ENCODE peak calls at places on chromosomes 3 and 15, in four cellular contexts. One of them, this sample, is unnamed.

GRCh38 chr3:128074851-128075515 is 22.7 kb downstream of the SEC61A1 start:
- DNase-seq in neural crest cell: no peak
- DNase-seq in lower leg skin: no peak
- DNase-seq in RWPE1: no peak
- DNase-seq in this sample: no peak

GRCh38 chr3:187005827-187006481 is 75.6 kb downstream of the ST6GAL1 start:
- DNase-seq in neural crest cell: no peak
- DNase-seq in lower leg skin: no peak
- DNase-seq in RWPE1: no peak
- DNase-seq in this sample: no peak

GRCh38 chr3:27216955-27217552 is 152.1 kb downstream of the NEK10 start:
- DNase-seq in RWPE1: peak; percentile 22
- DNase-seq in lower leg skin: no peak
- DNase-seq in neural crest cell: no peak
- DNase-seq in this sample: no peak

GRCh38 chr15:83396071-83396470 is 51.1 kb upstream of the SH3GL3 start:
- DNase-seq in RWPE1: no peak
- DNase-seq in neural crest cell: no peak
- DNase-seq in lower leg skin: no peak
- DNase-seq in this sample: peak; percentile 46

GRCh38 chr15:68639926-68640600 is 61.3 kb downstream of the CORO2B start:
- DNase-seq in lower leg skin: no peak
- DNase-seq in RWPE1: peak; percentile 78
- DNase-seq in neural crest cell: no peak
- DNase-seq in this sample: no peak

GRCh38 chr3:66598168-66598567 is 97.3 kb upstream of the LRIG1 start:
- DNase-seq in lower leg skin: no peak
- DNase-seq in neural crest cell: no peak
- DNase-seq in RWPE1: no peak
- DNase-seq in this sample: no peak

GRCh38 chr3:13884851-13885703 is 5.2 kb upstream of the WNT7A start:
- DNase-seq in lower leg skin: no peak
- DNase-seq in neural crest cell: no peak
- DNase-seq in RWPE1: peak; percentile 62
- DNase-seq in this sample: peak; percentile 27

GRCh38 chr15:81768773-81769172 is 277.0 kb downstream of the MEX3B start:
- DNase-seq in lower leg skin: no peak
- DNase-seq in RWPE1: no peak
- DNase-seq in neural crest cell: no peak
- DNase-seq in this sample: no peak

GRCh38 chr3:149564079-149564478 is 89.6 kb downstream of the TM4SF4 start:
- DNase-seq in RWPE1: no peak
- DNase-seq in lower leg skin: no peak
- DNase-seq in neural crest cell: no peak
- DNase-seq in this sample: no peak

GRCh38 chr3:50428007-50428633 is 68.8 kb upstream of the TMEM115 start:
- DNase-seq in neural crest cell: no peak
- DNase-seq in RWPE1: peak; percentile 5
- DNase-seq in lower leg skin: no peak
- DNase-seq in this sample: no peak

GRCh38 chr15:94383706-94384105 is 152.3 kb downstream of the MCTP2 start:
- DNase-seq in RWPE1: peak; percentile 13
- DNase-seq in neural crest cell: no peak
- DNase-seq in lower leg skin: no peak
- DNase-seq in this sample: no peak

GRCh38 chr15:85858586-85859375 is 64.1 kb upstream of the KLHL25 start:
- DNase-seq in lower leg skin: peak; percentile 29
- DNase-seq in RWPE1: peak; percentile 84
- DNase-seq in neural crest cell: peak; percentile 84
- DNase-seq in this sample: peak; percentile 85

GRCh38 chr3:184349563-184350470 is 11.6 kb downstream of the CLCN2 start:
- DNase-seq in lower leg skin: no peak
- DNase-seq in neural crest cell: no peak
- DNase-seq in RWPE1: no peak
- DNase-seq in this sample: no peak

GRCh38 chr3:49805367-49805782 is 2.3 kb downstream of the INKA1 start:
- DNase-seq in RWPE1: no peak
- DNase-seq in neural crest cell: no peak
- DNase-seq in lower leg skin: peak; percentile 81
- DNase-seq in this sample: no peak

GRCh38 chr15:40322531-40323238 is 807 bp upstream of the INAFM2 start:
- DNase-seq in RWPE1: no peak
- DNase-seq in lower leg skin: no peak
- DNase-seq in neural crest cell: no peak
- DNase-seq in this sample: no peak

GRCh38 chr15:40040293-40040635 is 1.3 kb upstream of the SRP14 start:
- DNase-seq in RWPE1: no peak
- DNase-seq in lower leg skin: no peak
- DNase-seq in neural crest cell: no peak
- DNase-seq in this sample: no peak

GRCh38 chr3:28347374-28348285 is 891 bp upstream of the ZCWPW2 start:
- DNase-seq in RWPE1: peak; percentile 4
- DNase-seq in neural crest cell: no peak
- DNase-seq in lower leg skin: peak; percentile 14
- DNase-seq in this sample: peak; percentile 20

GRCh38 chr3:76651784-76652183 is 388.1 kb upstream of the ROBO2 start:
- DNase-seq in RWPE1: no peak
- DNase-seq in neural crest cell: no peak
- DNase-seq in lower leg skin: no peak
- DNase-seq in this sample: no peak

GRCh38 chr3:62586356-62586755 is 213.0 kb upstream of the FEZF2 start:
- DNase-seq in RWPE1: no peak
- DNase-seq in lower leg skin: no peak
- DNase-seq in neural crest cell: no peak
- DNase-seq in this sample: no peak

GRCh38 chr3:122609798-122610559 is 32.5 kb downstream of the PARP15 start:
- DNase-seq in lower leg skin: no peak
- DNase-seq in neural crest cell: no peak
- DNase-seq in RWPE1: peak; percentile 80
- DNase-seq in this sample: no peak

GRCh38 chr3:40827942-40828688 is 303.4 kb downstream of the ZNF621 start:
- DNase-seq in neural crest cell: no peak
- DNase-seq in lower leg skin: peak; percentile 86
- DNase-seq in RWPE1: peak; percentile 7
- DNase-seq in this sample: no peak

GRCh38 chr3:55688154-55688553 is 201.0 kb upstream of the WNT5A start:
- DNase-seq in neural crest cell: no peak
- DNase-seq in lower leg skin: no peak
- DNase-seq in RWPE1: no peak
- DNase-seq in this sample: no peak
- TF ChIP-seq CTCF in neural crest cell: no peak
- TF ChIP-seq CTCF in lower leg skin: no peak
- TF ChIP-seq CTCF in RWPE1: no peak
- TF ChIP-seq CTCF in this sample: no peak

DNA sequence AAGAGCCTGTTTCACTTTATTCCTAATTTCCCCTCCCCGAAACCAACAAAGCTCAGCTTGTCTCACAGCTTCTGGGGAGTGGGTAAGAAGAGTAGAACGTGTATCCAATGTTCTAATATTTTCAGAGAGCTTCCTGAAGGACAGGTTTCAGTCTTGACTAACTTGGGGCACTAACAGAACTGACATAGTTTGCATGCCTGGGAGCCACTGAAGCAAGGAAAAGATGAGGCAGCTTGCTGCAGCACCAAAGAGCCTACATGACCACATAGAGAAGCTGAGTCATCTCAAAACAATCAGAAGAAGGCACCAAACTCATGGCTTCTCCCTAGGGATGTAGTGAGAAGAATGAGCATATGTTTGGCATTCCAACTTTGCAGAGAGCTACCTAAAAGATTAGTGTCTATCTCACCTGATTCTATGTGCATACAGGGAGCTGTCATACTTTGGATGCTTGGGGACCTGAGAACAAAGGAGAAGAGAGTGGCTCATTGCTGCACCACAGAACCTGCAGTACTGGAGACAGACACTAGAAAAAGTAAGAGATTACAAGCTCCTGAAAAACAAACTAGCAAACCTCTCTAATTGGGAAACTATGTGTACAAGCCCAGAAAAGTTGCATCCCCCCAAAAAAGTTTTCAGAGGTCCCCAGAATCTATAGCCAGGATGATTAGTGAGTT is 86.9 kb downstream of the DCLK3 start:
- DNase-seq in lower leg skin: no peak
- DNase-seq in neural crest cell: no peak
- DNase-seq in RWPE1: peak; percentile 13
- DNase-seq in this sample: no peak
- TF ChIP-seq CTCF in lower leg skin: no peak
- TF ChIP-seq CTCF in neural crest cell: no peak
- TF ChIP-seq CTCF in RWPE1: no peak
- TF ChIP-seq CTCF in this sample: no peak

DNA sequence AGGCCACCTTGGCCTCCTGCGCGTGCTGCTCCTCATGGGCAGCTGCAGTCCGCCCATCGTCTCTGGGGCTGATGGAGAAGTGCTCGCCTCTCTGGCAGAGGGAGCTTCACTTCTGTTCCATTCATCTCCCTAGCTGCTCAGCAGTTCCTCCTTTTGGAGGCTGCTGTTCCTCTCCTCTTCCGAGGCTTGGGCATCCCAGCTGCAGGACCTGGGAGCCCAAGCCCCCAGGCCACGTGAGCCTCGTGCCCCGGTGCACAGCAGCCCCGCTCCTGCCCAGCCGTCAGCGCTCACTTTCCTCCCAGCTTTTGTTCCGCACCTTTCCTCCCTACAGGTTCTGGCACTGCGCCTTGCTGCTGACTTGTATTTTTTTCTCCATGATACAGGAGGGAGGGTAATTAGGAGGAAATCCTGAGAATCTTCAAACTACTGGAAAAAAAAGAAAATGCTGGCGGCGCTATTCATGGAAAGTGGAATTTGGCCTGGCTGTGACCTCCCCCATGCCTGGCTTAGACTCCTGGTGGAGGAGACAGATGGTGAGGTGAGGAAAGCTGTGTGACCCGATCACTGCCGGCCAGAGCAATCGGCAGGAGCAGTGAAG is 210.1 kb downstream of the CHST2 start:
- DNase-seq in RWPE1: no peak
- DNase-seq in neural crest cell: no peak
- DNase-seq in lower leg skin: no peak
- DNase-seq in this sample: peak; percentile 42
- TF ChIP-seq CTCF in RWPE1: no peak
- TF ChIP-seq CTCF in neural crest cell: no peak
- TF ChIP-seq CTCF in lower leg skin: no peak
- TF ChIP-seq CTCF in this sample: no peak

GRCh38 chr3:30912304-30912703 is 17.8 kb upstream of the GADL1 start:
- DNase-seq in lower leg skin: no peak
- DNase-seq in neural crest cell: no peak
- DNase-seq in RWPE1: no peak
- DNase-seq in this sample: no peak
- TF ChIP-seq CTCF in lower leg skin: no peak
- TF ChIP-seq CTCF in neural crest cell: no peak
- TF ChIP-seq CTCF in RWPE1: no peak
- TF ChIP-seq CTCF in this sample: no peak

This sample was measured in glutamatergic neuron.